ENCODE peak calls at places on chromosomes 13 and 19, in five cellular contexts. U is fibroblast of lung, O is GM23248, P is suprapubic skin, T is psoas muscle. Z is an unnamed sample. For H3K4me1 and H3K27me3, the result is how much of the 10 kb centered on the place peaks cover.

GRCh38 chr13:74243637-74244526 is 109.7 kb upstream of the KLF12 start:
- DNase-seq in P (no peak), O (peak), U (peak), T (no peak), Z (no peak)

GRCh38 chr13:114010401-114011101 is 36.7 kb upstream of the C13orf46 start:
- DNase-seq in U (no peak), P (peak), T (peak), O (no peak), Z (peak)

GRCh38 chr13:44447783-44448182 is 74.2 kb downstream of the SERP2 start:
- DNase-seq in P (no peak), U (no peak), T (no peak), O (no peak), Z (no peak)

GRCh38 chr13:51804295-51805172 is 571 bp upstream of the DHRS12 start:
- DNase-seq in O (peak), T (no peak), P (peak), U (no peak), Z (no peak)

GRCh38 chr13:112213467-112214245 is 146.7 kb downstream of the SOX1 start:
- DNase-seq in O (no peak), U (no peak), T (no peak), P (no peak), Z (no peak)

GRCh38 chr13:59776924-59777690 is 386.6 kb downstream of the DIAPH3 start:
- DNase-seq in O (peak), U (peak), P (no peak), T (no peak), Z (no peak)

GRCh38 chr13:99806671-99807070 is 164.9 kb downstream of the ZIC5 start:
- DNase-seq in T (no peak), O (no peak), P (no peak), U (no peak), Z (no peak)

GRCh38 chr13:33228645-33229445 is 56.7 kb downstream of the STARD13 start:
- DNase-seq in T (no peak), P (no peak), U (peak), O (peak), Z (no peak)

GRCh38 chr13:95641291-95641811 is 3.2 kb downstream of the DZIP1 start:
- DNase-seq in U (peak), P (no peak), O (peak), T (peak), Z (peak)

GRCh38 chr13:23751195-23751594 is 138.0 kb downstream of the MIPEP start:
- DNase-seq in T (no peak), P (no peak), O (no peak), U (peak), Z (no peak)

GRCh38 chr19:40662925-40663711 is 27.3 kb downstream of the NUMBL start:
- DNase-seq in O (peak), U (peak), T (peak), P (peak), Z (peak)

GRCh38 chr13:94674609-94675348 is 37.6 kb downstream of the SOX21 start:
- DNase-seq in P (no peak), U (peak), T (no peak), O (peak), Z (no peak)

GRCh38 chr13:110015253-110015652 is 228.9 kb upstream of the IRS2 start:
- DNase-seq in O (peak), U (peak), T (no peak), P (no peak), Z (no peak)

GRCh38 chr13:27172495-27172842 is 858 bp upstream of the USP12 start:
- DNase-seq in U (peak), T (no peak), P (no peak), O (peak), Z (no peak)

GRCh38 chr13:40102854-40103253 is 447.4 kb downstream of the COG6 start:
- DNase-seq in O (peak), T (no peak), U (peak), P (no peak), Z (no peak)

GRCh38 chr13:110887242-110887954 is 27.5 kb downstream of the ANKRD10 start:
- DNase-seq in P (no peak), O (no peak), U (no peak), T (no peak), Z (no peak)

GRCh38 chr13:99495478-99496321 is 5.6 kb upstream of the TM9SF2 start:
- DNase-seq in T (no peak), O (peak), P (no peak), U (no peak), Z (no peak)

GRCh38 chr13:27135023-27135422 is 36.6 kb downstream of the USP12 start:
- DNase-seq in T (no peak), U (no peak), P (no peak), O (no peak), Z (no peak)

GRCh38 chr13:44815507-44816074 is 173.7 kb downstream of the NUFIP1 start:
- DNase-seq in O (peak), U (peak), P (no peak), T (no peak), Z (peak)

GRCh38 chr13:22690756-22691155 is 490.0 kb upstream of the SGCG start:
- DNase-seq in U (no peak), O (no peak), P (no peak), T (no peak), Z (no peak)

GRCh38 chr19:16736709-16737108 is 17.1 kb downstream of the NWD1 start:
- DNase-seq in P (no peak), O (no peak), T (no peak), U (peak), Z (no peak)

GRCh38 chr13:44274838-44275237 is 98.8 kb upstream of the SERP2 start:
- DNase-seq in T (no peak), U (no peak), O (peak), P (no peak), Z (no peak)

GRCh38 chr13:99496322-99497142 is 4.7 kb upstream of the TM9SF2 start:
- DNase-seq in O (peak), P (peak), U (peak), T (peak), Z (peak)

GRCh38 chr13:44759222-44759721 is 183.1 kb upstream of the TSC22D1 start:
- DNase-seq in P (no peak), U (peak), O (peak), T (no peak), Z (no peak)

GRCh38 chr19:3190470-3190770 is 4.7 kb downstream of the NCLN start:
- DNase-seq in T (no peak), U (no peak), P (no peak), O (no peak), Z (no peak)

GRCh38 chr19:10061717-10062310 is 24.3 kb upstream of the SHFL start:
- DNase-seq in U (no peak), P (no peak), T (no peak), O (peak), Z (no peak)

GRCh38 chr19:46412034-46412982 is 1.1 kb downstream of the CCDC8 start:
- DNase-seq in T (peak), U (no peak), O (peak), P (no peak), Z (no peak)

GRCh38 chr19:46412983-46413261 is 442 bp downstream of the CCDC8 start:
- DNase-seq in U (no peak), T (no peak), O (peak), P (no peak), Z (no peak)

GRCh38 chr19:46410205-46411087 is 2.9 kb downstream of the CCDC8 start:
- DNase-seq in U (no peak), O (no peak), T (no peak), P (no peak), Z (no peak)

GRCh38 chr19:46413262-46414031 is at the start of gene CCDC8:
- DNase-seq in P (peak), O (peak), T (peak), U (peak), Z (peak)

DNA sequence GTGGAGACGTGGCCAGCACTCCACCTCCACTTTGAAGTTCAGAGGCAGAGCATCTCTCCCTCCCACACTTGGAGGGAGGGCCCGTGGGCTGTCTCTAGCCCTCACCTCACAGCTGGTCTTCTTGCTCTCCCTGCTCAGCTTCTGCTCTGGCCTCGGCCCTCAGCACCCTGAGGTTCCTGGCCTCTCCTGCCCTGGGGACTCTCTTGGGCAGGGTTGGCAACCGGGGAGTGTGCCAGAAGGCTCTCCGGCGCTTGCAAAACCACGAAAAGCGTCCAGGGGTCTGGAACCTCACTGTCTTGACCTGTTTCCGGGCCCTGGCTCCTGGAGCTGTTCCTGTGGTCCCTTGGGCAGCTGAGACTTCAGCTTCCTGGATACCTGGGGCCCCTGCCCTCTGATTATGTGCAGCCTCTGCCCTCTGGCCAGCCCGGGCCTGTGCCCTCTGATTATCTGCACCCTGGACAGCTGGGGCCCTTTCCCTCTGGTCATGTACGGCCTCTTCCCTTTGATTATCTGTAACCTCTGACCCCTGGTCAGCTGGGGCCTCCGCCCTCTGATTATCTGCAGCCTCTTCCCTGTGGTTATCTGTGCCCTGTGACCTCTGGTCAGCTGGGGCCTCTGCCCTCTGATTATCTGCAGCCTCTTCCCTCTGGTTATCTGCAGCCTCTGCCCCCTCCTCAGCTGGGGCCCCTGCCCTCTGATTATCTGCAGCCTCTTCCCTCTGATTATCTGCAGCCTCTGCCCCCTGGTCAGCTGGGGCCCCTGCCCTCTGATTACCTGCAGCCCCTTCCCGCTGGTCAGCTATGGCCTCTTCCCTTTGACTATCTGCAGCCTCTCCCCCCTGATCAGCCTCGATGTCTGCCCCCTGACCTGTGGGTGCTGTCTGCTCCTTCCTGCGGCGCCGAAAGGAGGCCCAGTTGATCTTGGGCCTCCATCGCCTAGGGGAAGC is 2.0 kb downstream of the CCDC8 start:
- DNase-seq in O (no peak), U (no peak), T (no peak), P (no peak), Z (no peak)
- H3K27ac ChIP-seq in O (no peak), U (no peak), T (no peak), P (peak), Z (peak)

GRCh38 chr19:4376245-4376990 is 23.9 kb downstream of the SH3GL1 start:
- DNase-seq in O (no peak), U (no peak), T (peak), P (peak), Z (no peak)

GRCh38 chr19:4379383-4380253 is 20.7 kb downstream of the SH3GL1 start:
- DNase-seq in T (peak), O (peak), U (peak), P (peak), Z (no peak)

GRCh38 chr19:4376991-4377781 is 23.2 kb downstream of the SH3GL1 start:
- DNase-seq in T (peak), P (peak), O (peak), U (peak), Z (no peak)

GRCh38 chr19:4380254-4380727 is 20.1 kb downstream of the SH3GL1 start:
- DNase-seq in P (peak), O (peak), T (peak), U (no peak), Z (no peak)

GRCh38 chr19:4378886-4379285 is 21.5 kb downstream of the SH3GL1 start:
- DNase-seq in T (peak), O (no peak), U (no peak), P (no peak), Z (no peak)
- H3K4me1 ChIP-seq in T (half or more), O (under half), U (under half), P (half or more), Z (under half)

GRCh38 chr19:5335101-5335500 is 5.5 kb downstream of the PTPRS start:
- DNase-seq in T (no peak), P (no peak), U (no peak), O (no peak), Z (no peak)
- H3K27me3 ChIP-seq in T (half or more), P (half or more), U (under half), O (under half), Z (under half)

DNA sequence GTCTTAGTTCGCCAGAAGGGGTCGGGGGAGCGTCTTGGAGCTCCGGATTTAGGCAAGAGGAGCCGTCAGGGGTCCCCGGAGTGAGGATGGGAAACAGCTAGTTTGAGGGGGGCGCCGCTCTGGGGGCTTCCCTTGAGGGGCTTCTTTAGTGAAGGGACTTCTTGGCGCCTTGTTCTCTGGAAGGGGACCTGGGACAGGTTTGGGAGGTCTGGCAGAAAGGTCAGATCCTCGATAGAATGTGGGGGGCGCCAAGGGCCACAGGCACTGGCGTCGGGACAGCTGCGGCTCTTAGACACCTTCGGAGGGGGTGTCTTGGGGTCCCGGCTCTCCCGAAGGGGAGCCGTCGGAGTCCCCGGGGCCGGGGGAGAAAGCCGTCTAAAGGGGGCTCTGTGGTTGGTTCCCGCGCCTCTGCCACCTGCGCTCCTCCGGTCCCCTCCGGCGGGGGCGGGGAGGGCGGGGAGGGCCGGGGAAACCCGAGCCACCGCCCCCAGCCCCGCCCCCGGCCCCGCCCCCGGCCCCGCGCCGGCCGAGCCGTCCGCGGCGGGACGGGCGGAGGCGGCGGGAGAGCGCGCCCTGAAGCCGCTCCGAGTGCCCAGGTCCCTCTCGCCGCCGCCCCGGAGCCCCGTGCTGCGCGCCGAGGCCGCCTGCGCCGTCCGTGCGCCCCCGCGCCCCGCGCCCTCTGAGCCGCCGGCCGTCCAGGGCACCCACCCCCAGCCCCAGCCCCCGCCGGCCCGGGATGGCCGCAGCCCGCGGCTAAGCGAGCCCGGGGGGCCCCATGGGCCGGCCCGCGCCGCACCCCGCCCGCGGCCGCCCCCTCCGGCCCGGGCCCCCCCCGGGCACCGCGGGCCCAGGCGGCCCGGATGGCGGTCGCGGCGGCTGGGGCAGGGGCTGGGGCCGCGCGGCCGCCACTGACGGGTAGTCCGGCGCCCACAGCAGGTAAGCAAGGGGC is at the start of gene NRTN:
- DNase-seq in P (no peak), U (no peak), T (no peak), O (no peak), Z (peak)
- H3K27ac ChIP-seq in P (peak), U (no peak), T (no peak), O (no peak), Z (no peak)

GRCh38 chr19:1020868-1021425 is at the start of gene TMEM259:
- DNase-seq in P (peak), U (peak), T (peak), O (peak), Z (peak)
- H3K4me1 ChIP-seq in P (half or more), U (under half), T (under half), O (under half), Z (under half)

GRCh38 chr19:42179501-42179817 is 38.0 kb downstream of the DEDD2 start:
- DNase-seq in P (no peak), U (no peak), O (no peak), T (no peak), Z (no peak)
- H3K27me3 ChIP-seq in P (half or more), U (half or more), O (under half), T (half or more), Z (under half)

GRCh38 chr19:13849991-13850909 is 26.7 kb upstream of the NANOS3 start:
- DNase-seq in T (peak), U (peak), P (peak), O (peak), Z (peak)
- H3K27ac ChIP-seq in T (peak), U (peak), P (peak), O (peak), Z (peak)

GRCh38 chr19:18436651-18437478 is 1.1 kb downstream of the ISYNA1 start:
- DNase-seq in O (peak), P (peak), U (peak), T (peak), Z (peak)

GRCh38 chr19:18434411-18435184 is 3.3 kb downstream of the ISYNA1 start:
- DNase-seq in T (no peak), O (peak), U (no peak), P (no peak), Z (no peak)

GRCh38 chr19:18435848-18436631 is 1.9 kb downstream of the ISYNA1 start:
- DNase-seq in P (no peak), O (peak), U (no peak), T (no peak), Z (no peak)

GRCh38 chr19:18433735-18434398 is 4.1 kb downstream of the ISYNA1 start:
- DNase-seq in P (no peak), U (no peak), T (no peak), O (no peak), Z (no peak)

GRCh38 chr19:18435185-18435841 is 2.6 kb downstream of the ISYNA1 start:
- DNase-seq in O (peak), P (no peak), U (no peak), T (no peak), Z (no peak)
- H3K4me1 ChIP-seq in O (under half), P (half or more), U (under half), T (under half), Z (under half)

Z was measured in aorta.